ENCODE peak calls at places on chromosomes 7 and 10, in ten cellular contexts. Y is activated CD8-positive, alpha-beta memory T cell treated with anti-CD3 and anti-CD28 coated beads, Interleukin-2, amount 10 ng/mL, durations not matched to agents 7 days and 5 days; S is Right ventricle myocardium inferior; V is aorta; C is naive thymus-derived CD8-positive, alpha-beta T cell; T is upper lobe of left lung; W is gastroesophageal sphincter; P is omental fat pad; Q is A549; K is K562. B is an unnamed sample.

GRCh38 chr7:88835147-88835728 is 39.7 kb upstream of the TEX47 start:
- ATAC-seq in Y (no peak), S (no peak), V (no peak), C (no peak), T (no peak), W (no peak), P (no peak), Q (peak), K (peak), B (no peak)

GRCh38 chr7:140159487-140159886 is 17.3 kb downstream of the KDM7A start:
- ATAC-seq in Y (no peak), S (no peak), V (no peak), C (no peak), T (no peak), W (no peak), P (no peak), Q (no peak), K (no peak), B (no peak)

GRCh38 chr7:98745722-98746318 is 124.0 kb downstream of the TMEM130 start:
- ATAC-seq in Y (peak), S (no peak), V (no peak), C (no peak), T (no peak), W (no peak), P (no peak), Q (peak), K (peak), B (peak)

GRCh38 chr10:60148266-60148840 is 241.3 kb downstream of the ANK3 start:
- ATAC-seq in Y (no peak), S (no peak), V (no peak), C (no peak), T (no peak), W (no peak), P (peak), Q (peak), K (peak), B (no peak)

GRCh38 chr10:5570979-5571810 is 46.4 kb downstream of the CALML3 start:
- ATAC-seq in Y (no peak), S (no peak), V (no peak), C (no peak), T (no peak), W (no peak), P (no peak), Q (no peak), K (no peak), B (no peak)

GRCh38 chr7:26670841-26671240 is 193.5 kb downstream of the SKAP2 start:
- ATAC-seq in Y (no peak), S (no peak), V (no peak), C (no peak), T (no peak), W (no peak), P (no peak), Q (no peak), K (no peak), B (no peak)

GRCh38 chr10:8369666-8370065 is 315.2 kb downstream of the GATA3 start:
- ATAC-seq in Y (peak), S (no peak), V (no peak), C (no peak), T (no peak), W (no peak), P (no peak), Q (no peak), K (no peak), B (peak)

GRCh38 chr7:36958094-36958718 is 233.9 kb upstream of the AOAH start:
- ATAC-seq in Y (no peak), S (no peak), V (no peak), C (no peak), T (no peak), W (no peak), P (no peak), Q (no peak), K (no peak), B (no peak)

GRCh38 chr7:104801022-104801421 is 213.0 kb upstream of the KMT2E start:
- ATAC-seq in Y (no peak), S (no peak), V (no peak), C (no peak), T (no peak), W (no peak), P (no peak), Q (no peak), K (no peak), B (no peak)

GRCh38 chr7:36605662-36606441 is 118.4 kb downstream of the AOAH start:
- ATAC-seq in Y (no peak), S (no peak), V (no peak), C (no peak), T (no peak), W (no peak), P (no peak), Q (no peak), K (no peak), B (no peak)

GRCh38 chr10:98391065-98391464 is 23.9 kb downstream of the PYROXD2 start:
- ATAC-seq in Y (peak), S (no peak), V (no peak), C (no peak), T (no peak), W (no peak), P (no peak), Q (no peak), K (no peak), B (peak)

GRCh38 chr10:120646159-120646558 is 189.1 kb downstream of the PLPP4 start:
- ATAC-seq in Y (no peak), S (no peak), V (no peak), C (no peak), T (no peak), W (no peak), P (no peak), Q (no peak), K (no peak), B (no peak)

GRCh38 chr10:71634531-71635164 is 84.9 kb downstream of the C10orf105 start:
- ATAC-seq in Y (no peak), S (peak), V (no peak), C (no peak), T (no peak), W (no peak), P (peak), Q (no peak), K (no peak), B (no peak)

GRCh38 chr7:45580053-45580872 is 6.1 kb downstream of the ADCY1 start:
- ATAC-seq in Y (no peak), S (peak), V (no peak), C (no peak), T (no peak), W (no peak), P (no peak), Q (peak), K (peak), B (peak)

GRCh38 chr7:101031082-101031481 is 11.2 kb downstream of the MUC17 start:
- ATAC-seq in Y (no peak), S (no peak), V (no peak), C (no peak), T (no peak), W (no peak), P (no peak), Q (no peak), K (peak), B (no peak)

GRCh38 chr7:12630615-12630884 is 56.9 kb upstream of the ARL4A start:
- ATAC-seq in Y (no peak), S (no peak), V (no peak), C (no peak), T (no peak), W (no peak), P (no peak), Q (no peak), K (no peak), B (no peak)

GRCh38 chr7:84060760-84061261 is 133.8 kb downstream of the SEMA3A start:
- ATAC-seq in Y (no peak), S (no peak), V (no peak), C (no peak), T (no peak), W (no peak), P (no peak), Q (peak), K (no peak), B (no peak)

GRCh38 chr7:25663877-25664276 is 435.6 kb upstream of the NPVF start:
- ATAC-seq in Y (no peak), S (peak), V (no peak), C (no peak), T (no peak), W (no peak), P (no peak), Q (no peak), K (no peak), B (no peak)

GRCh38 chr7:105098863-105099515 is 85.0 kb downstream of the KMT2E start:
- ATAC-seq in Y (peak), S (no peak), V (no peak), C (no peak), T (no peak), W (no peak), P (peak), Q (no peak), K (no peak), B (peak)

GRCh38 chr7:116786791-116787443 is 75.5 kb upstream of the CAPZA2 start:
- ATAC-seq in Y (peak), S (peak), V (no peak), C (no peak), T (no peak), W (no peak), P (no peak), Q (peak), K (peak), B (peak)

GRCh38 chr10:22459496-22459895 is 114.2 kb downstream of the SPAG6 start:
- ATAC-seq in Y (no peak), S (no peak), V (no peak), C (no peak), T (no peak), W (no peak), P (no peak), Q (no peak), K (no peak), B (no peak)

GRCh38 chr10:5534051-5534821 is 9.5 kb downstream of the CALML3 start:
- ATAC-seq in Y (no peak), S (no peak), V (peak), C (no peak), T (no peak), W (no peak), P (no peak), Q (no peak), K (no peak), B (no peak)

GRCh38 chr7:621572-622285 is 102.1 kb upstream of the PDGFA start:
- ATAC-seq in Y (no peak), S (no peak), V (no peak), C (no peak), T (no peak), W (no peak), P (no peak), Q (no peak), K (no peak), B (no peak)